ENCODE peak calls at places on chromosomes 6 and 20, in seven cellular contexts. One of them, this sample, is unnamed.

GRCh38 chr20:34390769-34391447 is 27.8 kb downstream of the ITCH start:
- DNase-seq in stimulated activated CD4-positive, alpha-beta T cell treated with anti-CD3 and anti-CD28 coated beads, TNF-alpha, amount 100 ng/mL, for 4 hours: peak; percentile 7
- DNase-seq in stomach: peak; percentile 63
- DNase-seq in A172: peak; percentile 94
- DNase-seq in naive thymus-derived CD4-positive, alpha-beta T cell: no peak
- DNase-seq in sciatic nerve: peak; percentile 58
- DNase-seq in mesothelial cell of epicardium: no peak
- DNase-seq in this sample: no peak

GRCh38 chr20:872855-873520 is 39.5 kb downstream of the FAM110A start:
- DNase-seq in stimulated activated CD4-positive, alpha-beta T cell treated with anti-CD3 and anti-CD28 coated beads, TNF-alpha, amount 100 ng/mL, for 4 hours: no peak
- DNase-seq in stomach: no peak
- DNase-seq in A172: no peak
- DNase-seq in naive thymus-derived CD4-positive, alpha-beta T cell: no peak
- DNase-seq in sciatic nerve: no peak
- DNase-seq in mesothelial cell of epicardium: no peak
- DNase-seq in this sample: no peak

GRCh38 chr20:10758446-10758845 is 84.6 kb upstream of the JAG1 start:
- DNase-seq in stimulated activated CD4-positive, alpha-beta T cell treated with anti-CD3 and anti-CD28 coated beads, TNF-alpha, amount 100 ng/mL, for 4 hours: no peak
- DNase-seq in stomach: no peak
- DNase-seq in A172: peak; percentile 38
- DNase-seq in naive thymus-derived CD4-positive, alpha-beta T cell: no peak
- DNase-seq in sciatic nerve: no peak
- DNase-seq in mesothelial cell of epicardium: no peak
- DNase-seq in this sample: no peak

GRCh38 chr20:21517566-21518277 is 3.9 kb upstream of the NKX2-2 start:
- DNase-seq in stimulated activated CD4-positive, alpha-beta T cell treated with anti-CD3 and anti-CD28 coated beads, TNF-alpha, amount 100 ng/mL, for 4 hours: no peak
- DNase-seq in stomach: no peak
- DNase-seq in A172: no peak
- DNase-seq in naive thymus-derived CD4-positive, alpha-beta T cell: no peak
- DNase-seq in sciatic nerve: no peak
- DNase-seq in mesothelial cell of epicardium: no peak
- DNase-seq in this sample: peak; percentile 32

GRCh38 chr6:42419490-42420280 is 32.0 kb downstream of the TRERF1 start:
- DNase-seq in stimulated activated CD4-positive, alpha-beta T cell treated with anti-CD3 and anti-CD28 coated beads, TNF-alpha, amount 100 ng/mL, for 4 hours: no peak
- DNase-seq in stomach: no peak
- DNase-seq in A172: no peak
- DNase-seq in naive thymus-derived CD4-positive, alpha-beta T cell: no peak
- DNase-seq in sciatic nerve: no peak
- DNase-seq in mesothelial cell of epicardium: no peak
- DNase-seq in this sample: no peak

GRCh38 chr6:43707767-43708166 is 20.2 kb upstream of the MRPS18A start:
- DNase-seq in stimulated activated CD4-positive, alpha-beta T cell treated with anti-CD3 and anti-CD28 coated beads, TNF-alpha, amount 100 ng/mL, for 4 hours: no peak
- DNase-seq in stomach: no peak
- DNase-seq in A172: no peak
- DNase-seq in naive thymus-derived CD4-positive, alpha-beta T cell: no peak
- DNase-seq in sciatic nerve: no peak
- DNase-seq in mesothelial cell of epicardium: no peak
- DNase-seq in this sample: no peak

GRCh38 chr6:109229536-109229935 is 134.2 kb downstream of the CEP57L1 start:
- DNase-seq in stimulated activated CD4-positive, alpha-beta T cell treated with anti-CD3 and anti-CD28 coated beads, TNF-alpha, amount 100 ng/mL, for 4 hours: no peak
- DNase-seq in stomach: peak; percentile 42
- DNase-seq in A172: peak; percentile 16
- DNase-seq in naive thymus-derived CD4-positive, alpha-beta T cell: no peak
- DNase-seq in sciatic nerve: no peak
- DNase-seq in mesothelial cell of epicardium: no peak
- DNase-seq in this sample: no peak

GRCh38 chr20:38270869-38271608 is 10.5 kb upstream of the KIAA1755 start:
- DNase-seq in stimulated activated CD4-positive, alpha-beta T cell treated with anti-CD3 and anti-CD28 coated beads, TNF-alpha, amount 100 ng/mL, for 4 hours: no peak
- DNase-seq in stomach: no peak
- DNase-seq in A172: peak; percentile 92
- DNase-seq in naive thymus-derived CD4-positive, alpha-beta T cell: no peak
- DNase-seq in sciatic nerve: peak; percentile 79
- DNase-seq in mesothelial cell of epicardium: no peak
- DNase-seq in this sample: no peak

GRCh38 chr6:45703041-45703739 is 312.5 kb downstream of the CLIC5 start:
- DNase-seq in stimulated activated CD4-positive, alpha-beta T cell treated with anti-CD3 and anti-CD28 coated beads, TNF-alpha, amount 100 ng/mL, for 4 hours: no peak
- DNase-seq in stomach: no peak
- DNase-seq in A172: no peak
- DNase-seq in naive thymus-derived CD4-positive, alpha-beta T cell: no peak
- DNase-seq in sciatic nerve: no peak
- DNase-seq in mesothelial cell of epicardium: no peak
- DNase-seq in this sample: no peak

GRCh38 chr6:56259163-56259562 is 11.8 kb upstream of the COL21A1 start:
- DNase-seq in stimulated activated CD4-positive, alpha-beta T cell treated with anti-CD3 and anti-CD28 coated beads, TNF-alpha, amount 100 ng/mL, for 4 hours: no peak
- DNase-seq in stomach: no peak
- DNase-seq in A172: no peak
- DNase-seq in naive thymus-derived CD4-positive, alpha-beta T cell: no peak
- DNase-seq in sciatic nerve: no peak
- DNase-seq in mesothelial cell of epicardium: no peak
- DNase-seq in this sample: no peak

GRCh38 chr6:131654326-131654725 is 17.2 kb downstream of the ENPP3 start:
- DNase-seq in stimulated activated CD4-positive, alpha-beta T cell treated with anti-CD3 and anti-CD28 coated beads, TNF-alpha, amount 100 ng/mL, for 4 hours: no peak
- DNase-seq in stomach: no peak
- DNase-seq in A172: no peak
- DNase-seq in naive thymus-derived CD4-positive, alpha-beta T cell: no peak
- DNase-seq in sciatic nerve: no peak
- DNase-seq in mesothelial cell of epicardium: no peak
- DNase-seq in this sample: no peak

GRCh38 chr20:33232486-33233072 is 3.2 kb upstream of the BPIFA1 start:
- DNase-seq in stimulated activated CD4-positive, alpha-beta T cell treated with anti-CD3 and anti-CD28 coated beads, TNF-alpha, amount 100 ng/mL, for 4 hours: no peak
- DNase-seq in stomach: no peak
- DNase-seq in A172: no peak
- DNase-seq in naive thymus-derived CD4-positive, alpha-beta T cell: no peak
- DNase-seq in sciatic nerve: no peak
- DNase-seq in mesothelial cell of epicardium: no peak
- DNase-seq in this sample: no peak

GRCh38 chr20:60589624-60590023 is 631.4 kb downstream of the CDH26 start:
- DNase-seq in stimulated activated CD4-positive, alpha-beta T cell treated with anti-CD3 and anti-CD28 coated beads, TNF-alpha, amount 100 ng/mL, for 4 hours: no peak
- DNase-seq in stomach: no peak
- DNase-seq in A172: no peak
- DNase-seq in naive thymus-derived CD4-positive, alpha-beta T cell: no peak
- DNase-seq in sciatic nerve: no peak
- DNase-seq in mesothelial cell of epicardium: no peak
- DNase-seq in this sample: no peak

GRCh38 chr6:97654674-97655073 is 371.7 kb upstream of the MMS22L start:
- DNase-seq in stimulated activated CD4-positive, alpha-beta T cell treated with anti-CD3 and anti-CD28 coated beads, TNF-alpha, amount 100 ng/mL, for 4 hours: no peak
- DNase-seq in stomach: no peak
- DNase-seq in A172: no peak
- DNase-seq in naive thymus-derived CD4-positive, alpha-beta T cell: no peak
- DNase-seq in sciatic nerve: no peak
- DNase-seq in mesothelial cell of epicardium: no peak
- DNase-seq in this sample: no peak

GRCh38 chr20:22827916-22828315 is 207.2 kb upstream of the SSTR4 start:
- DNase-seq in stimulated activated CD4-positive, alpha-beta T cell treated with anti-CD3 and anti-CD28 coated beads, TNF-alpha, amount 100 ng/mL, for 4 hours: no peak
- DNase-seq in stomach: no peak
- DNase-seq in A172: no peak
- DNase-seq in naive thymus-derived CD4-positive, alpha-beta T cell: no peak
- DNase-seq in sciatic nerve: no peak
- DNase-seq in mesothelial cell of epicardium: no peak
- DNase-seq in this sample: no peak

GRCh38 chr6:159908940-159909339 is 18.2 kb downstream of the MAS1 start:
- DNase-seq in stimulated activated CD4-positive, alpha-beta T cell treated with anti-CD3 and anti-CD28 coated beads, TNF-alpha, amount 100 ng/mL, for 4 hours: no peak
- DNase-seq in stomach: no peak
- DNase-seq in A172: no peak
- DNase-seq in naive thymus-derived CD4-positive, alpha-beta T cell: no peak
- DNase-seq in sciatic nerve: no peak
- DNase-seq in mesothelial cell of epicardium: no peak
- DNase-seq in this sample: no peak

GRCh38 chr6:82877213-82878195 is 188.1 kb downstream of the UBE3D start:
- DNase-seq in stimulated activated CD4-positive, alpha-beta T cell treated with anti-CD3 and anti-CD28 coated beads, TNF-alpha, amount 100 ng/mL, for 4 hours: no peak
- DNase-seq in stomach: no peak
- DNase-seq in A172: peak; percentile 91
- DNase-seq in naive thymus-derived CD4-positive, alpha-beta T cell: no peak
- DNase-seq in sciatic nerve: no peak
- DNase-seq in mesothelial cell of epicardium: no peak
- DNase-seq in this sample: no peak

GRCh38 chr6:135922170-135922569 is 70.7 kb downstream of the PDE7B start:
- DNase-seq in stimulated activated CD4-positive, alpha-beta T cell treated with anti-CD3 and anti-CD28 coated beads, TNF-alpha, amount 100 ng/mL, for 4 hours: no peak
- DNase-seq in stomach: no peak
- DNase-seq in A172: peak; percentile 91
- DNase-seq in naive thymus-derived CD4-positive, alpha-beta T cell: no peak
- DNase-seq in sciatic nerve: no peak
- DNase-seq in mesothelial cell of epicardium: no peak
- DNase-seq in this sample: no peak

GRCh38 chr6:10505529-10505928 is 15.6 kb upstream of the GCNT2 start:
- DNase-seq in stimulated activated CD4-positive, alpha-beta T cell treated with anti-CD3 and anti-CD28 coated beads, TNF-alpha, amount 100 ng/mL, for 4 hours: no peak
- DNase-seq in stomach: no peak
- DNase-seq in A172: no peak
- DNase-seq in naive thymus-derived CD4-positive, alpha-beta T cell: no peak
- DNase-seq in sciatic nerve: no peak
- DNase-seq in mesothelial cell of epicardium: no peak
- DNase-seq in this sample: no peak

GRCh38 chr6:23073851-23074250 is 504.5 kb downstream of the HDGFL1 start:
- DNase-seq in stimulated activated CD4-positive, alpha-beta T cell treated with anti-CD3 and anti-CD28 coated beads, TNF-alpha, amount 100 ng/mL, for 4 hours: no peak
- DNase-seq in stomach: no peak
- DNase-seq in A172: no peak
- DNase-seq in naive thymus-derived CD4-positive, alpha-beta T cell: no peak
- DNase-seq in sciatic nerve: no peak
- DNase-seq in mesothelial cell of epicardium: no peak
- DNase-seq in this sample: no peak

GRCh38 chr6:30912746-30913520 is 1.1 kb upstream of the VARS2 start:
- DNase-seq in stimulated activated CD4-positive, alpha-beta T cell treated with anti-CD3 and anti-CD28 coated beads, TNF-alpha, amount 100 ng/mL, for 4 hours: no peak
- DNase-seq in stomach: no peak
- DNase-seq in A172: no peak
- DNase-seq in naive thymus-derived CD4-positive, alpha-beta T cell: no peak
- DNase-seq in sciatic nerve: no peak
- DNase-seq in mesothelial cell of epicardium: no peak
- DNase-seq in this sample: no peak

GRCh38 chr6:30111266-30111856 is 1.5 kb downstream of the TRIM31 start:
- DNase-seq in stimulated activated CD4-positive, alpha-beta T cell treated with anti-CD3 and anti-CD28 coated beads, TNF-alpha, amount 100 ng/mL, for 4 hours: no peak
- DNase-seq in stomach: no peak
- DNase-seq in A172: no peak
- DNase-seq in naive thymus-derived CD4-positive, alpha-beta T cell: no peak
- DNase-seq in sciatic nerve: no peak
- DNase-seq in mesothelial cell of epicardium: no peak
- DNase-seq in this sample: no peak

GRCh38 chr6:136791296-136792065 is 796 bp downstream of the MAP3K5 start:
- DNase-seq in stimulated activated CD4-positive, alpha-beta T cell treated with anti-CD3 and anti-CD28 coated beads, TNF-alpha, amount 100 ng/mL, for 4 hours: no peak
- DNase-seq in stomach: peak; percentile 81
- DNase-seq in A172: no peak
- DNase-seq in naive thymus-derived CD4-positive, alpha-beta T cell: peak; percentile 42
- DNase-seq in sciatic nerve: peak; percentile 71
- DNase-seq in mesothelial cell of epicardium: no peak
- DNase-seq in this sample: peak; percentile 56

GRCh38 chr20:25050501-25051350 is 7.2 kb downstream of the ACSS1 start:
- DNase-seq in stimulated activated CD4-positive, alpha-beta T cell treated with anti-CD3 and anti-CD28 coated beads, TNF-alpha, amount 100 ng/mL, for 4 hours: no peak
- DNase-seq in stomach: peak; percentile 22
- DNase-seq in A172: no peak
- DNase-seq in naive thymus-derived CD4-positive, alpha-beta T cell: no peak
- DNase-seq in sciatic nerve: peak; percentile 57
- DNase-seq in mesothelial cell of epicardium: no peak
- DNase-seq in this sample: no peak

GRCh38 chr6:14889172-14889571 is 356.7 kb upstream of the JARID2 start:
- DNase-seq in stimulated activated CD4-positive, alpha-beta T cell treated with anti-CD3 and anti-CD28 coated beads, TNF-alpha, amount 100 ng/mL, for 4 hours: no peak
- DNase-seq in stomach: no peak
- DNase-seq in A172: no peak
- DNase-seq in naive thymus-derived CD4-positive, alpha-beta T cell: no peak
- DNase-seq in sciatic nerve: no peak
- DNase-seq in mesothelial cell of epicardium: no peak
- DNase-seq in this sample: no peak

GRCh38 chr20:53570446-53571276 is 23.0 kb downstream of the ZNF217 start:
- DNase-seq in stimulated activated CD4-positive, alpha-beta T cell treated with anti-CD3 and anti-CD28 coated beads, TNF-alpha, amount 100 ng/mL, for 4 hours: no peak
- DNase-seq in stomach: peak; percentile 68
- DNase-seq in A172: no peak
- DNase-seq in naive thymus-derived CD4-positive, alpha-beta T cell: no peak
- DNase-seq in sciatic nerve: no peak
- DNase-seq in mesothelial cell of epicardium: no peak
- DNase-seq in this sample: no peak

GRCh38 chr6:40166963-40167362 is 232.7 kb upstream of the MOCS1 start:
- DNase-seq in stimulated activated CD4-positive, alpha-beta T cell treated with anti-CD3 and anti-CD28 coated beads, TNF-alpha, amount 100 ng/mL, for 4 hours: no peak
- DNase-seq in stomach: no peak
- DNase-seq in A172: no peak
- DNase-seq in naive thymus-derived CD4-positive, alpha-beta T cell: no peak
- DNase-seq in sciatic nerve: no peak
- DNase-seq in mesothelial cell of epicardium: no peak
- DNase-seq in this sample: no peak

GRCh38 chr6:169905041-169905807 is 153.8 kb downstream of the ERMARD start:
- DNase-seq in stimulated activated CD4-positive, alpha-beta T cell treated with anti-CD3 and anti-CD28 coated beads, TNF-alpha, amount 100 ng/mL, for 4 hours: no peak
- DNase-seq in stomach: peak; percentile 65
- DNase-seq in A172: peak; percentile 77
- DNase-seq in naive thymus-derived CD4-positive, alpha-beta T cell: no peak
- DNase-seq in sciatic nerve: no peak
- DNase-seq in mesothelial cell of epicardium: no peak
- DNase-seq in this sample: no peak

GRCh38 chr6:157954150-157955117 is 27.2 kb upstream of the SYNJ2 start:
- DNase-seq in stimulated activated CD4-positive, alpha-beta T cell treated with anti-CD3 and anti-CD28 coated beads, TNF-alpha, amount 100 ng/mL, for 4 hours: no peak
- DNase-seq in stomach: peak; percentile 87
- DNase-seq in A172: no peak
- DNase-seq in naive thymus-derived CD4-positive, alpha-beta T cell: no peak
- DNase-seq in sciatic nerve: no peak
- DNase-seq in mesothelial cell of epicardium: no peak
- DNase-seq in this sample: no peak

GRCh38 chr20:33518071-33518470 is 28.2 kb downstream of the CBFA2T2 start:
- DNase-seq in stimulated activated CD4-positive, alpha-beta T cell treated with anti-CD3 and anti-CD28 coated beads, TNF-alpha, amount 100 ng/mL, for 4 hours: no peak
- DNase-seq in stomach: no peak
- DNase-seq in A172: peak; percentile 90
- DNase-seq in naive thymus-derived CD4-positive, alpha-beta T cell: no peak
- DNase-seq in sciatic nerve: no peak
- DNase-seq in mesothelial cell of epicardium: no peak
- DNase-seq in this sample: no peak

GRCh38 chr6:164859791-164860190 is 449.6 kb downstream of the C6orf118 start:
- DNase-seq in stimulated activated CD4-positive, alpha-beta T cell treated with anti-CD3 and anti-CD28 coated beads, TNF-alpha, amount 100 ng/mL, for 4 hours: no peak
- DNase-seq in stomach: no peak
- DNase-seq in A172: peak; percentile 3
- DNase-seq in naive thymus-derived CD4-positive, alpha-beta T cell: no peak
- DNase-seq in sciatic nerve: no peak
- DNase-seq in mesothelial cell of epicardium: no peak
- DNase-seq in this sample: no peak

GRCh38 chr20:19621072-19621471 is 137.0 kb upstream of the RIN2 start:
- DNase-seq in stimulated activated CD4-positive, alpha-beta T cell treated with anti-CD3 and anti-CD28 coated beads, TNF-alpha, amount 100 ng/mL, for 4 hours: no peak
- DNase-seq in stomach: no peak
- DNase-seq in A172: peak; percentile 16
- DNase-seq in naive thymus-derived CD4-positive, alpha-beta T cell: no peak
- DNase-seq in sciatic nerve: no peak
- DNase-seq in mesothelial cell of epicardium: no peak
- DNase-seq in this sample: no peak

GRCh38 chr6:108105584-108105983 is 31.0 kb upstream of the OSTM1 start:
- DNase-seq in stimulated activated CD4-positive, alpha-beta T cell treated with anti-CD3 and anti-CD28 coated beads, TNF-alpha, amount 100 ng/mL, for 4 hours: no peak
- DNase-seq in stomach: no peak
- DNase-seq in A172: no peak
- DNase-seq in naive thymus-derived CD4-positive, alpha-beta T cell: no peak
- DNase-seq in sciatic nerve: no peak
- DNase-seq in mesothelial cell of epicardium: no peak
- DNase-seq in this sample: no peak

GRCh38 chr6:101386982-101387381 is 6.5 kb upstream of the GRIK2 start:
- DNase-seq in stimulated activated CD4-positive, alpha-beta T cell treated with anti-CD3 and anti-CD28 coated beads, TNF-alpha, amount 100 ng/mL, for 4 hours: no peak
- DNase-seq in stomach: no peak
- DNase-seq in A172: no peak
- DNase-seq in naive thymus-derived CD4-positive, alpha-beta T cell: no peak
- DNase-seq in sciatic nerve: no peak
- DNase-seq in mesothelial cell of epicardium: no peak
- DNase-seq in this sample: no peak

GRCh38 chr20:37032077-37032476 is 63.7 kb downstream of the RBL1 start:
- DNase-seq in stimulated activated CD4-positive, alpha-beta T cell treated with anti-CD3 and anti-CD28 coated beads, TNF-alpha, amount 100 ng/mL, for 4 hours: no peak
- DNase-seq in stomach: no peak
- DNase-seq in A172: no peak
- DNase-seq in naive thymus-derived CD4-positive, alpha-beta T cell: no peak
- DNase-seq in sciatic nerve: no peak
- DNase-seq in mesothelial cell of epicardium: no peak
- DNase-seq in this sample: no peak

GRCh38 chr6:3031857-3032256 is 32.2 kb downstream of the NQO2 start:
- DNase-seq in stimulated activated CD4-positive, alpha-beta T cell treated with anti-CD3 and anti-CD28 coated beads, TNF-alpha, amount 100 ng/mL, for 4 hours: no peak
- DNase-seq in stomach: no peak
- DNase-seq in A172: no peak
- DNase-seq in naive thymus-derived CD4-positive, alpha-beta T cell: no peak
- DNase-seq in sciatic nerve: no peak
- DNase-seq in mesothelial cell of epicardium: no peak
- DNase-seq in this sample: no peak

GRCh38 chr20:35311409-35311808 is 19.2 kb upstream of the FAM83C start:
- DNase-seq in stimulated activated CD4-positive, alpha-beta T cell treated with anti-CD3 and anti-CD28 coated beads, TNF-alpha, amount 100 ng/mL, for 4 hours: no peak
- DNase-seq in stomach: no peak
- DNase-seq in A172: peak; percentile 96
- DNase-seq in naive thymus-derived CD4-positive, alpha-beta T cell: no peak
- DNase-seq in sciatic nerve: no peak
- DNase-seq in mesothelial cell of epicardium: no peak
- DNase-seq in this sample: no peak

GRCh38 chr6:24981385-24981758 is 45.6 kb upstream of the RIPOR2 start:
- DNase-seq in stimulated activated CD4-positive, alpha-beta T cell treated with anti-CD3 and anti-CD28 coated beads, TNF-alpha, amount 100 ng/mL, for 4 hours: no peak
- DNase-seq in stomach: no peak
- DNase-seq in A172: peak; percentile 55
- DNase-seq in naive thymus-derived CD4-positive, alpha-beta T cell: no peak
- DNase-seq in sciatic nerve: no peak
- DNase-seq in mesothelial cell of epicardium: no peak
- DNase-seq in this sample: no peak